ENCODE peak calls at places on chromosomes 1 and 21, in four cellular contexts. One of them, this sample, is unnamed.

GRCh38 chr1:160219062-160219929 is 14.1 kb downstream of the PEA15 start:
- DNase-seq in transverse colon: peak
- DNase-seq in K562: peak
- DNase-seq in ovary: no peak
- DNase-seq in this sample: peak

GRCh38 chr21:45128613-45129226 is 54.3 kb downstream of the ADARB1 start:
- DNase-seq in ovary: no peak
- DNase-seq in K562: peak
- DNase-seq in transverse colon: peak
- DNase-seq in this sample: peak

GRCh38 chr1:23743287-23744052 is at the start of gene ELOA:
- DNase-seq in K562: peak
- DNase-seq in transverse colon: peak
- DNase-seq in ovary: peak
- DNase-seq in this sample: peak

GRCh38 chr1:70685300-70686286 is 274.5 kb downstream of the CTH start:
- DNase-seq in transverse colon: peak
- DNase-seq in K562: peak
- DNase-seq in ovary: peak
- DNase-seq in this sample: peak

GRCh38 chr1:111252786-111253185 is 25.3 kb downstream of the CHI3L2 start:
- DNase-seq in K562: no peak
- DNase-seq in ovary: no peak
- DNase-seq in transverse colon: no peak
- DNase-seq in this sample: no peak

GRCh38 chr1:93811646-93812045 is 67.4 kb downstream of the DNTTIP2 start:
- DNase-seq in ovary: no peak
- DNase-seq in transverse colon: no peak
- DNase-seq in K562: no peak
- DNase-seq in this sample: no peak

GRCh38 chr1:96887501-96887900 is 165.9 kb downstream of the PTBP2 start:
- DNase-seq in transverse colon: no peak
- DNase-seq in K562: no peak
- DNase-seq in ovary: no peak
- DNase-seq in this sample: no peak

GRCh38 chr1:54697896-54698295 is 17.8 kb upstream of the TTC4 start:
- DNase-seq in K562: no peak
- DNase-seq in ovary: no peak
- DNase-seq in transverse colon: no peak
- DNase-seq in this sample: no peak

GRCh38 chr21:36325373-36326010 is 5.5 kb downstream of the MORC3 start:
- DNase-seq in ovary: no peak
- DNase-seq in K562: no peak
- DNase-seq in transverse colon: no peak
- DNase-seq in this sample: no peak

GRCh38 chr1:67801903-67802302 is 31.4 kb downstream of the GNG12 start:
- DNase-seq in ovary: no peak
- DNase-seq in K562: no peak
- DNase-seq in transverse colon: no peak
- DNase-seq in this sample: no peak

GRCh38 chr1:241612533-241613505 is 27.4 kb downstream of the CHML start:
- DNase-seq in ovary: no peak
- DNase-seq in K562: peak
- DNase-seq in transverse colon: no peak
- DNase-seq in this sample: no peak

GRCh38 chr1:91885331-91885715 is 628 bp downstream of the TGFBR3 start:
- DNase-seq in ovary: no peak
- DNase-seq in K562: peak
- DNase-seq in transverse colon: peak
- DNase-seq in this sample: peak

GRCh38 chr1:18957532-18958295 is 1.2 kb upstream of the IFFO2 start:
- DNase-seq in ovary: no peak
- DNase-seq in transverse colon: no peak
- DNase-seq in K562: no peak
- DNase-seq in this sample: no peak

GRCh38 chr21:10521091-10521598 is at the start of gene TPTE:
- DNase-seq in transverse colon: no peak
- DNase-seq in ovary: no peak
- DNase-seq in K562: no peak
- DNase-seq in this sample: no peak

GRCh38 chr1:205294914-205295310 is 26.6 kb downstream of the NUAK2 start:
- DNase-seq in transverse colon: no peak
- DNase-seq in ovary: no peak
- DNase-seq in K562: no peak
- DNase-seq in this sample: no peak

GRCh38 chr1:205300149-205300548 is 21.4 kb downstream of the NUAK2 start:
- DNase-seq in transverse colon: no peak
- DNase-seq in ovary: no peak
- DNase-seq in K562: no peak
- DNase-seq in this sample: no peak

GRCh38 chr1:205296154-205296553 is 25.4 kb downstream of the NUAK2 start:
- DNase-seq in K562: no peak
- DNase-seq in transverse colon: no peak
- DNase-seq in ovary: no peak
- DNase-seq in this sample: no peak

GRCh38 chr1:205301220-205301821 is 20.2 kb downstream of the NUAK2 start:
- DNase-seq in ovary: peak
- DNase-seq in K562: no peak
- DNase-seq in transverse colon: peak
- DNase-seq in this sample: no peak

GRCh38 chr1:205298191-205298994 is 23.2 kb downstream of the NUAK2 start:
- DNase-seq in transverse colon: no peak
- DNase-seq in K562: no peak
- DNase-seq in ovary: no peak
- DNase-seq in this sample: no peak
- TF ChIP-seq POLR2A in transverse colon: no peak
- TF ChIP-seq POLR2A in K562: no peak
- TF ChIP-seq POLR2A in ovary: no peak
- TF ChIP-seq POLR2A in this sample: no peak

DNA sequence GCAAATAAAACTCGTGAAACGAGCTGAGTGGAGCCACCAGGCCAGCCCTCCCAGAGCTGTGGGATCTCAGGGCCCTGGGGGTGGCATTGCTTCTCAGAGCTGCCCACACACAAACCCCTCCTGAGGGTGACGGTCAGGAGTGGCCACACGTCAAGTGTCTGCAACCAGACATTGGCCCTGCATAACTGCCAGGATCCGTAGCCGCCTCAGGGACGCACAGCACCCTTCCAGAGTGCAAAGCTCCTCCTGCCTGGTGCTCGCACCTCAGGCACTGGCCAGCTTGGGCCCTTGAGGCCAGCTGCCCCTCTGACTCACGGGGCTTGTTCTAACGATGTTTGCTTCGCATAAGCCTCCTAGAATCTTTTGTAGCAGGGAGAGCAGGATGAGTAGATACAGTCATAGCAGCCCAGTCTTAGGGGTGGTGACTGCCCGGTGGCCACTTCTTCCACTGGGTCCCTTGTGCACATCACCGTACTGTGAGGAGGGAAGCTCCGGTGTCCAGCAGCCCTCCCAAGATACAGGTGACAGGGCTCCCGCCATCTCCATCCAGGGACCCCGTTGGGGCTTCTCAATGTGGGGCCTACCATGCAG is 5.0 kb downstream of the WNT3A start:
- DNase-seq in K562: no peak
- DNase-seq in transverse colon: no peak
- DNase-seq in ovary: peak
- DNase-seq in this sample: peak
- TF ChIP-seq EP300 in K562: no peak
- TF ChIP-seq EP300 in transverse colon: no peak
- TF ChIP-seq EP300 in ovary: no peak
- TF ChIP-seq EP300 in this sample: no peak

GRCh38 chr1:3746784-3747521 is 5.3 kb upstream of the CCDC27 start:
- DNase-seq in ovary: peak
- DNase-seq in K562: peak
- DNase-seq in transverse colon: peak
- DNase-seq in this sample: peak
- TF ChIP-seq POLR2A in ovary: no peak
- TF ChIP-seq POLR2A in K562: peak
- TF ChIP-seq POLR2A in transverse colon: peak
- TF ChIP-seq POLR2A in this sample: peak

GRCh38 chr1:116298746-116299145 is 74.3 kb upstream of the ATP1A1 start:
- DNase-seq in K562: no peak
- DNase-seq in transverse colon: no peak
- DNase-seq in ovary: no peak
- DNase-seq in this sample: no peak
- TF ChIP-seq EP300 in K562: no peak
- TF ChIP-seq EP300 in transverse colon: no peak
- TF ChIP-seq EP300 in ovary: no peak
- TF ChIP-seq EP300 in this sample: no peak

DNA sequence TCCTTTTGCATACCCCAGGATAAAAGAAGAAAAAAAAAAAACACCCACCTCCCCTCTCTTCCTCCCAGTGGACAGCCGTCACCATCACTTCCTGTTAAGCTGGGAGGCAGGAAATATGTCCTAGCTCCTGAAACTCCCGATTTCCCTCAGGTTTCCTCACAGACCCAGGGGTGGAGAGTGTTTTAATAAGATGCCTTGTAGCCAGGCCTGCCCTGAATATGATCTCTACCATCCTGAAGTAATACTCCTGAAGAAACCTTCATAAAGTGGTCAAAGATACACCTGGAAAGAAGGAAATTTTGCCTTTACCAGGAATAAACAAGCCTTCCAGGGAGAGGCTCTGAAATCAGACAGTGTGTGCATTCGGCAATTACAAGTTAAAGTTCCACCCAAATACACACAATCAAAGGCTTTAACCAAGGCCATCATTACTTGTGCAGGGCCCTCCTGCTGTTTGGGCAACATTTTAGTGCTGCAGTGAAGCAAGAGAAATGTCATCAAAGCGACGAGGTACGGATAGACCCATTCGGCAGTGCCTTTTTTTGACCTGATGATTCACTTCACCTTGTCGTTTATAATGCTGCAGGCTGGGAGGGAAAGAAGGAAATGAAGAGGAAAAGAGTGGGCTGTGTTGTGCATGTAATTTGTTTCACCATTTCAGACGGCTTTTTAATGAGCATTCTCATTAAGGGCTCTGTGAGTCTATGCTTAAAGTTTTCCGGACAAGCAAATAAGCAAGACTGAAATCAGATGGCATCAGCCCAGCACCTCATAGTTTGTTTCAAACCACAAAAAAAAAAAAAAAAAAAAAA is 41.0 kb upstream of the RASAL2 start:
- DNase-seq in K562: no peak
- DNase-seq in transverse colon: peak
- DNase-seq in ovary: no peak
- DNase-seq in this sample: no peak
- TF ChIP-seq POLR2A in K562: no peak
- TF ChIP-seq POLR2A in transverse colon: no peak
- TF ChIP-seq POLR2A in ovary: no peak
- TF ChIP-seq POLR2A in this sample: no peak

GRCh38 chr1:207034998-207035397 is 2.4 kb upstream of the C1orf116 start:
- DNase-seq in ovary: no peak
- DNase-seq in transverse colon: no peak
- DNase-seq in K562: peak
- DNase-seq in this sample: no peak
- TF ChIP-seq EP300 in ovary: no peak
- TF ChIP-seq EP300 in transverse colon: no peak
- TF ChIP-seq EP300 in K562: peak
- TF ChIP-seq EP300 in this sample: no peak

DNA sequence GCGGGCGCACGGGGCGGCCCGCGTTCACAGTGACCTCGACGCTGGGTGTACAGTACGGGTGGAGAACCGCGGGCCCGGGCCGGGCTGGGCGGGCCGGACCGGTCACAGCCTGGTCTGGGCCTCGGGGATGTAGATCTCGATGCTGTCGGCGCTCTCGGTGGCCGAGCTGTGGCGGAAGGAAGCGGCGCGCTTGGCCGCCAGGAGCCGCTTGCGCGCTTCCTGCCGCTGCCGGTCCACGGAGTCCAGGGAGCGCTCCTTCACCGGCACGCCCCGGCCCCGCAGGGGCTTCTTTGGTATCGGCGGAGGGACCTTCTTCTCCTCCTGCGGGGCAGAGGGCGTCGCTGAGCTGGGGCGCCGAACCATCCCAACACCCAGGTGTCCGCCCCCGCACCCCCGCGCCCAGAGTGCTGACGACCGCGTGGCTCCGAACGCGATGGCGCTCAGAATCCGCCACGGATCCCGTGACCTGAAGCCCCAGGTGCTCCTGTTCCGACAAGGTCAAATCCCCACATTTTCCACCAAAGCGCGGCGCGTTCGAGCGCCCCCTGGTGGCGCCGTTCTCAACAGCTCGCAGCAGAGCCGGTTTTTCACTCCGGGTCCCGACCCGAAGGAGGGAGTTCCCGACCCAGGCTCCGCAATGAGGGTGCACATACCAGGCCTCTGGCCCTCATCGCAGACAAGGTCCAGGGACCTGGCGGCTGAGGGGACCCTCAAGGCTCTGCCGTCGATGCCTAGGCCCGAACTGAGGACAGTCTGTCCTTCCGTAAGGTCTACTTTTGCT is 6.6 kb upstream of the SMIM12 start:
- DNase-seq in transverse colon: peak
- DNase-seq in ovary: peak
- DNase-seq in K562: peak
- DNase-seq in this sample: peak
- TF ChIP-seq POLR2A in transverse colon: peak
- TF ChIP-seq POLR2A in ovary: no peak
- TF ChIP-seq POLR2A in K562: peak
- TF ChIP-seq POLR2A in this sample: no peak

GRCh38 chr1:165827199-165828102 is at the start of gene UCK2:
- DNase-seq in ovary: peak
- DNase-seq in K562: peak
- DNase-seq in transverse colon: peak
- DNase-seq in this sample: peak
- TF ChIP-seq EP300 in ovary: no peak
- TF ChIP-seq EP300 in K562: no peak
- TF ChIP-seq EP300 in transverse colon: no peak
- TF ChIP-seq EP300 in this sample: no peak

This sample was measured in sigmoid colon.